ENCODE peak calls at places on chromosomes 5 and 9, in nine cellular contexts. One of them, this sample, is unnamed.
A peak's percentile ranks its signal among the peaks of the same experiment; 100 is the strongest.

GRCh38 chr5:159449925-159450324 is 119.6 kb upstream of the IL12B start:
- DNase-seq in ovary: no peak
- DNase-seq in suprapubic skin: no peak
- DNase-seq in SK-N-SH: no peak
- DNase-seq in GM10248: no peak
- DNase-seq in fibroblast of the aortic adventitia: peak; percentile 18
- DNase-seq in PC-3: peak; percentile 87
- DNase-seq in CD4-positive, alpha-beta T cell: no peak
- DNase-seq in endothelial cell of umbilical vein: no peak
- DNase-seq in this sample: no peak

GRCh38 chr5:132012385-132013005 is 1.0 kb upstream of the ACSL6 start:
- DNase-seq in GM10248: no peak
- DNase-seq in endothelial cell of umbilical vein: peak; percentile 70
- DNase-seq in PC-3: peak; percentile 22
- DNase-seq in fibroblast of the aortic adventitia: peak; percentile 72
- DNase-seq in suprapubic skin: peak; percentile 32
- DNase-seq in ovary: no peak
- DNase-seq in SK-N-SH: no peak
- DNase-seq in CD4-positive, alpha-beta T cell: no peak
- DNase-seq in this sample: no peak

GRCh38 chr5:19690978-19691377 is 297.0 kb downstream of the CDH18 start:
- DNase-seq in ovary: no peak
- DNase-seq in fibroblast of the aortic adventitia: no peak
- DNase-seq in GM10248: no peak
- DNase-seq in CD4-positive, alpha-beta T cell: no peak
- DNase-seq in suprapubic skin: no peak
- DNase-seq in SK-N-SH: no peak
- DNase-seq in endothelial cell of umbilical vein: no peak
- DNase-seq in PC-3: no peak
- DNase-seq in this sample: no peak

GRCh38 chr9:79264511-79265448 is 307.0 kb upstream of the TLE4 start:
- DNase-seq in CD4-positive, alpha-beta T cell: no peak
- DNase-seq in suprapubic skin: no peak
- DNase-seq in endothelial cell of umbilical vein: no peak
- DNase-seq in SK-N-SH: no peak
- DNase-seq in fibroblast of the aortic adventitia: no peak
- DNase-seq in ovary: no peak
- DNase-seq in PC-3: no peak
- DNase-seq in GM10248: no peak
- DNase-seq in this sample: no peak

GRCh38 chr5:87109749-87110148 is 157.9 kb upstream of the RASA1 start:
- DNase-seq in GM10248: no peak
- DNase-seq in PC-3: no peak
- DNase-seq in CD4-positive, alpha-beta T cell: no peak
- DNase-seq in SK-N-SH: no peak
- DNase-seq in fibroblast of the aortic adventitia: no peak
- DNase-seq in ovary: no peak
- DNase-seq in endothelial cell of umbilical vein: no peak
- DNase-seq in suprapubic skin: no peak
- DNase-seq in this sample: no peak

GRCh38 chr9:104247899-104248460 is 153.9 kb downstream of the SMC2 start:
- DNase-seq in SK-N-SH: no peak
- DNase-seq in GM10248: no peak
- DNase-seq in fibroblast of the aortic adventitia: peak; percentile 81
- DNase-seq in endothelial cell of umbilical vein: no peak
- DNase-seq in PC-3: no peak
- DNase-seq in ovary: no peak
- DNase-seq in suprapubic skin: no peak
- DNase-seq in CD4-positive, alpha-beta T cell: no peak
- DNase-seq in this sample: no peak

GRCh38 chr5:115069087-115069968 is 100.4 kb downstream of the TRIM36 start:
- DNase-seq in fibroblast of the aortic adventitia: peak; percentile 57
- DNase-seq in ovary: no peak
- DNase-seq in endothelial cell of umbilical vein: peak; percentile 32
- DNase-seq in suprapubic skin: no peak
- DNase-seq in PC-3: peak; percentile 56
- DNase-seq in GM10248: no peak
- DNase-seq in SK-N-SH: peak; percentile 7
- DNase-seq in CD4-positive, alpha-beta T cell: no peak
- DNase-seq in this sample: no peak

GRCh38 chr9:33290994-33291397 is 680 bp downstream of the NFX1 start:
- DNase-seq in GM10248: no peak
- DNase-seq in endothelial cell of umbilical vein: peak; percentile 83
- DNase-seq in PC-3: no peak
- DNase-seq in SK-N-SH: no peak
- DNase-seq in CD4-positive, alpha-beta T cell: no peak
- DNase-seq in ovary: no peak
- DNase-seq in suprapubic skin: no peak
- DNase-seq in fibroblast of the aortic adventitia: peak; percentile 94
- DNase-seq in this sample: no peak

GRCh38 chr9:33375238-33375840 is 27.0 kb downstream of the AQP7 start:
- DNase-seq in endothelial cell of umbilical vein: no peak
- DNase-seq in CD4-positive, alpha-beta T cell: no peak
- DNase-seq in GM10248: no peak
- DNase-seq in PC-3: no peak
- DNase-seq in SK-N-SH: no peak
- DNase-seq in fibroblast of the aortic adventitia: no peak
- DNase-seq in suprapubic skin: peak; percentile 46
- DNase-seq in ovary: no peak
- DNase-seq in this sample: no peak

GRCh38 chr5:79075646-79076426 is 6.3 kb downstream of the BHMT2 start:
- DNase-seq in fibroblast of the aortic adventitia: no peak
- DNase-seq in SK-N-SH: no peak
- DNase-seq in endothelial cell of umbilical vein: no peak
- DNase-seq in CD4-positive, alpha-beta T cell: no peak
- DNase-seq in PC-3: no peak
- DNase-seq in suprapubic skin: no peak
- DNase-seq in ovary: no peak
- DNase-seq in GM10248: no peak
- DNase-seq in this sample: no peak
- TF ChIP-seq CTCF in fibroblast of the aortic adventitia: no peak
- TF ChIP-seq CTCF in SK-N-SH: no peak
- TF ChIP-seq CTCF in endothelial cell of umbilical vein: no peak
- TF ChIP-seq CTCF in CD4-positive, alpha-beta T cell: no peak
- TF ChIP-seq CTCF in PC-3: no peak
- TF ChIP-seq CTCF in suprapubic skin: no peak
- TF ChIP-seq CTCF in ovary: no peak
- TF ChIP-seq CTCF in GM10248: no peak
- TF ChIP-seq CTCF in this sample: no peak

GRCh38 chr5:142697356-142697807 is 11.5 kb upstream of the FGF1 start:
- DNase-seq in suprapubic skin: no peak
- DNase-seq in CD4-positive, alpha-beta T cell: no peak
- DNase-seq in ovary: no peak
- DNase-seq in GM10248: no peak
- DNase-seq in SK-N-SH: no peak
- DNase-seq in fibroblast of the aortic adventitia: peak; percentile 70
- DNase-seq in endothelial cell of umbilical vein: no peak
- DNase-seq in PC-3: no peak
- DNase-seq in this sample: no peak

GRCh38 chr5:142692280-142692775 is 6.4 kb upstream of the FGF1 start:
- DNase-seq in endothelial cell of umbilical vein: no peak
- DNase-seq in PC-3: no peak
- DNase-seq in suprapubic skin: no peak
- DNase-seq in fibroblast of the aortic adventitia: no peak
- DNase-seq in GM10248: no peak
- DNase-seq in ovary: no peak
- DNase-seq in SK-N-SH: no peak
- DNase-seq in CD4-positive, alpha-beta T cell: no peak
- DNase-seq in this sample: no peak

GRCh38 chr5:142696379-142696778 is 10.5 kb upstream of the FGF1 start:
- DNase-seq in endothelial cell of umbilical vein: no peak
- DNase-seq in fibroblast of the aortic adventitia: no peak
- DNase-seq in PC-3: no peak
- DNase-seq in GM10248: no peak
- DNase-seq in CD4-positive, alpha-beta T cell: no peak
- DNase-seq in suprapubic skin: no peak
- DNase-seq in ovary: no peak
- DNase-seq in SK-N-SH: no peak
- DNase-seq in this sample: no peak

GRCh38 chr5:142697846-142698245 is 12.0 kb upstream of the FGF1 start:
- DNase-seq in suprapubic skin: no peak
- DNase-seq in fibroblast of the aortic adventitia: peak; percentile 58
- DNase-seq in ovary: peak; percentile 45
- DNase-seq in GM10248: no peak
- DNase-seq in PC-3: peak; percentile 49
- DNase-seq in endothelial cell of umbilical vein: no peak
- DNase-seq in SK-N-SH: no peak
- DNase-seq in CD4-positive, alpha-beta T cell: no peak
- DNase-seq in this sample: no peak

DNA sequence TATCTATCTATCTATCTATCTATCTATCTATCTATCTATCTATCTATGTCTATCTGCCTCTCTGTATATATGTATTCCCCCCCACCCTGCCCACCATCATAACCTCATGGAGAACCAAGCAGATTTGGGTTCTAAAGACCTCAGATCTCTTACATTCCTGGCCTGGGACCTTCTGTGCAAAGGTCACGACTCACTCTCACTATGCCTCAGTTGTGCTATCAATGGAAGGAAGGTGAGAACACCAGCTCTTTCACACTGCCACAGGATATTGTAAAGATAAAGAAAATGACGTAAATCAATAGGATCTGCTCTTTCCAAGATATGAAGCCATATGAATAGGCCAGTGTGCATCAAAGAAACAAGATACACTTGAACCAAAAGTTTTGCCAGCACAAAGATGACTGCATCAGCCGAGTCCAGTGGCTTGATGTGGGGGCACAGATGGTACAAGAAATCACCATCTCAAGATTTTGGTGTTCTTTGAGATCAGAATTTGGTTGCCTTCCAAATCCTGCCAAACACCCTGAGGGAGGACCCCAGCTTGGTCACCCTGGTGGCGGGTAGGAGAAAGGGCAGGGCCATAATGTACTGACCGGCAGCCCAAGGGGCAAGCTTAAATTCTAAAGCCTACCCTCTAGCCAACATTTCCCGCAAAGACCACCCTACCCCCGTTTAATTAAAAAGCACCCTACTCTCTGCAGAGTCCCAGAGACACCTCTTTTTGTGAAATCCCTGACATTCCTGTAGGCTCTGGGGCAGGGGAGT is 8.4 kb upstream of the FGF1 start:
- DNase-seq in suprapubic skin: no peak
- DNase-seq in endothelial cell of umbilical vein: no peak
- DNase-seq in CD4-positive, alpha-beta T cell: no peak
- DNase-seq in PC-3: no peak
- DNase-seq in fibroblast of the aortic adventitia: no peak
- DNase-seq in GM10248: no peak
- DNase-seq in ovary: no peak
- DNase-seq in SK-N-SH: no peak
- DNase-seq in this sample: no peak
- TF ChIP-seq CTCF in suprapubic skin: no peak
- TF ChIP-seq CTCF in endothelial cell of umbilical vein: no peak
- TF ChIP-seq CTCF in CD4-positive, alpha-beta T cell: no peak
- TF ChIP-seq CTCF in PC-3: no peak
- TF ChIP-seq CTCF in fibroblast of the aortic adventitia: peak; percentile 11
- TF ChIP-seq CTCF in GM10248: no peak
- TF ChIP-seq CTCF in ovary: no peak
- TF ChIP-seq CTCF in SK-N-SH: no peak
- TF ChIP-seq CTCF in this sample: no peak

GRCh38 chr5:53874409-53874808 is 314.0 kb downstream of the NDUFS4 start:
- DNase-seq in ovary: no peak
- DNase-seq in endothelial cell of umbilical vein: no peak
- DNase-seq in GM10248: no peak
- DNase-seq in PC-3: peak; percentile 21
- DNase-seq in SK-N-SH: peak; percentile 12
- DNase-seq in suprapubic skin: no peak
- DNase-seq in CD4-positive, alpha-beta T cell: no peak
- DNase-seq in fibroblast of the aortic adventitia: peak; percentile 21
- DNase-seq in this sample: no peak
- TF ChIP-seq CTCF in ovary: no peak
- TF ChIP-seq CTCF in endothelial cell of umbilical vein: no peak
- TF ChIP-seq CTCF in GM10248: no peak
- TF ChIP-seq CTCF in PC-3: peak; percentile 10
- TF ChIP-seq CTCF in SK-N-SH: peak; percentile 21
- TF ChIP-seq CTCF in suprapubic skin: no peak
- TF ChIP-seq CTCF in CD4-positive, alpha-beta T cell: no peak
- TF ChIP-seq CTCF in fibroblast of the aortic adventitia: no peak
- TF ChIP-seq CTCF in this sample: no peak

GRCh38 chr9:90296539-90296938 is 346.1 kb downstream of the DIRAS2 start:
- DNase-seq in CD4-positive, alpha-beta T cell: no peak
- DNase-seq in ovary: no peak
- DNase-seq in SK-N-SH: no peak
- DNase-seq in GM10248: no peak
- DNase-seq in fibroblast of the aortic adventitia: peak; percentile 10
- DNase-seq in endothelial cell of umbilical vein: no peak
- DNase-seq in suprapubic skin: no peak
- DNase-seq in PC-3: no peak
- DNase-seq in this sample: no peak

GRCh38 chr9:90299963-90300362 is 342.7 kb downstream of the DIRAS2 start:
- DNase-seq in ovary: no peak
- DNase-seq in fibroblast of the aortic adventitia: no peak
- DNase-seq in endothelial cell of umbilical vein: no peak
- DNase-seq in CD4-positive, alpha-beta T cell: no peak
- DNase-seq in SK-N-SH: no peak
- DNase-seq in GM10248: no peak
- DNase-seq in PC-3: no peak
- DNase-seq in suprapubic skin: no peak
- DNase-seq in this sample: no peak

GRCh38 chr9:90306118-90306517 is 336.5 kb downstream of the DIRAS2 start:
- DNase-seq in fibroblast of the aortic adventitia: no peak
- DNase-seq in ovary: no peak
- DNase-seq in CD4-positive, alpha-beta T cell: no peak
- DNase-seq in GM10248: no peak
- DNase-seq in suprapubic skin: no peak
- DNase-seq in endothelial cell of umbilical vein: no peak
- DNase-seq in PC-3: no peak
- DNase-seq in SK-N-SH: no peak
- DNase-seq in this sample: no peak

GRCh38 chr9:90303653-90304052 is 339.0 kb downstream of the DIRAS2 start:
- DNase-seq in endothelial cell of umbilical vein: no peak
- DNase-seq in PC-3: no peak
- DNase-seq in suprapubic skin: no peak
- DNase-seq in CD4-positive, alpha-beta T cell: no peak
- DNase-seq in GM10248: no peak
- DNase-seq in ovary: no peak
- DNase-seq in SK-N-SH: no peak
- DNase-seq in fibroblast of the aortic adventitia: no peak
- DNase-seq in this sample: no peak

DNA sequence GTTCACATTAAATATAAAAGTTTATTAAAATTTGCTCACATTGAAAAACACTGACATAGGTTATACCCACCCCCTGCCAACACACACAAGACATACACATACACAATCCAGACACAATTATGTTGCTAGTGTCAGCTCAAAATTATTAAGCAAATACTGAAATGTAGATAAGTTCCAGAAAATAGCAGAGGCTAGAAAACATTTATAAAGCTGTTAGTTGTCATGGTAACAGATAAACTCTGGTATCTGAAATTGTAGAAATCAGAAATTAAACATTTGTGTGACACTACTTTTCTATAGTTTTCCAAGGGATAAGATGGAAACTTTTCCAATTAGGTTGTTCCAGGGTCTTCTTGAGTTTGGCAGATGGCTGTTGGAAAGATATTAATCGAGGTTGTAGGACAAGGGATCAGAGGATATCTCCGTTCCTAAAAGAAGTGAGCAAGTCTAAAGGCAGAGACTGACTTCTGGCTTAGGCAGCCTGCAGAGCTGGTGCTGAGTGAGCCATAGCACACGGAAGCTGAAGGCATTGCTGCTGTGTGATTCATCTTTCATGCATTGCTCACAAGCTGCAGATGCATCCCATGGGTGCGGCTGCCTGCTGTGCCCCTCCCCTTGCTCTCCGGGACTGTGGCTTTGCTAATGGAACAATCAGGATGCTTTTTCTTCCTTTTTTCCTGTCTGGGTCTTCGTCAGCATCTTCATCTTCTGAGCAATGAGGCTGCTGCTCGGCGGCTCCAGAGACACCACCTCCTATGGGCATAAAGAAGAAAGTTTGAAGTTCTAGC is 341.5 kb downstream of the DIRAS2 start:
- DNase-seq in GM10248: no peak
- DNase-seq in CD4-positive, alpha-beta T cell: no peak
- DNase-seq in SK-N-SH: peak; percentile 58
- DNase-seq in PC-3: peak; percentile 76
- DNase-seq in endothelial cell of umbilical vein: peak; percentile 9
- DNase-seq in fibroblast of the aortic adventitia: peak; percentile 92
- DNase-seq in suprapubic skin: no peak
- DNase-seq in ovary: no peak
- DNase-seq in this sample: no peak
- TF ChIP-seq CTCF in GM10248: no peak
- TF ChIP-seq CTCF in CD4-positive, alpha-beta T cell: no peak
- TF ChIP-seq CTCF in SK-N-SH: no peak
- TF ChIP-seq CTCF in PC-3: no peak
- TF ChIP-seq CTCF in endothelial cell of umbilical vein: no peak
- TF ChIP-seq CTCF in fibroblast of the aortic adventitia: no peak
- TF ChIP-seq CTCF in suprapubic skin: no peak
- TF ChIP-seq CTCF in ovary: no peak
- TF ChIP-seq CTCF in this sample: no peak

This sample was measured in GM13976.